ENCODE peak calls at places on chromosome 19, in five cellular contexts. U is endothelial cell, D is cardiac fibroblast, Z is osteoblast, X is bronchial epithelial cell. T is an unnamed sample.

GRCh38 chr19:29014857-29015436 is 198.0 kb downstream of the UQCRFS1 start:
- DNase-seq in D (no peak), Z (peak), U (no peak), X (no peak), T (no peak)

GRCh38 chr19:5147971-5148793 is 179.3 kb downstream of the KDM4B start:
- DNase-seq in U (no peak), X (no peak), D (no peak), Z (peak), T (peak)

GRCh38 chr19:18292460-18292809 is 11.0 kb upstream of the JUND start:
- DNase-seq in D (no peak), U (no peak), X (peak), Z (no peak), T (no peak)

GRCh38 chr19:45218426-45218825 is 26.8 kb downstream of the EXOC3L2 start:
- DNase-seq in D (no peak), U (no peak), Z (no peak), X (no peak), T (no peak)

GRCh38 chr19:18785179-18786124 is 5.7 kb downstream of the COMP start:
- DNase-seq in X (no peak), U (peak), D (peak), Z (peak), T (peak)

GRCh38 chr19:55600336-55601028 is 394 bp downstream of the ZNF524 start:
- DNase-seq in U (peak), D (no peak), Z (peak), X (no peak), T (peak)

GRCh38 chr19:39969266-39969665 is 1.7 kb upstream of the PSMC4 start:
- DNase-seq in X (peak), Z (no peak), D (no peak), U (no peak), T (no peak)

GRCh38 chr19:10102787-10103236 is 334 bp upstream of the ANGPTL6 start:
- DNase-seq in Z (peak), D (no peak), X (no peak), U (no peak), T (no peak)

GRCh38 chr19:48646912-48647216 is 877 bp upstream of the CA11 start:
- DNase-seq in U (no peak), X (no peak), D (no peak), Z (peak), T (no peak)

GRCh38 chr19:55146078-55146647 is 2.8 kb downstream of the TNNT1 start:
- DNase-seq in X (no peak), U (no peak), Z (peak), D (no peak), T (no peak)

GRCh38 chr19:56725829-56726424 is 54.4 kb upstream of the ZNF835 start:
- DNase-seq in X (no peak), Z (no peak), U (no peak), D (no peak), T (no peak)

GRCh38 chr19:44749318-44749717 is 810 bp downstream of the BCL3 start:
- DNase-seq in Z (no peak), X (no peak), U (no peak), D (no peak), T (no peak)

GRCh38 chr19:45358213-45358792 is 12.1 kb downstream of the ERCC2 start:
- DNase-seq in D (no peak), X (no peak), U (no peak), Z (peak), T (no peak)

GRCh38 chr19:3607398-3608078 is 863 bp upstream of the TBXA2R start:
- DNase-seq in X (no peak), D (peak), Z (peak), U (no peak), T (peak)

GRCh38 chr19:33649919-33650305 is 28.2 kb downstream of the CHST8 start:
- DNase-seq in Z (no peak), D (no peak), U (no peak), X (no peak), T (no peak)

GRCh38 chr19:16153582-16154336 is 10.3 kb downstream of the HSH2D start:
- DNase-seq in Z (no peak), X (no peak), D (no peak), U (no peak), T (no peak)

GRCh38 chr19:6717036-6717435 is 3.4 kb downstream of the C3 start:
- DNase-seq in D (no peak), U (no peak), Z (peak), X (no peak), T (no peak)
- TF ChIP-seq CTCF in D (no peak), U (no peak), Z (no peak), X (peak), T (no peak)

GRCh38 chr19:2604747-2605329 is 97.7 kb downstream of the GNG7 start:
- DNase-seq in Z (no peak), D (no peak), X (no peak), U (no peak), T (no peak)

GRCh38 chr19:2602391-2603181 is 99.9 kb downstream of the GNG7 start:
- DNase-seq in Z (peak), X (peak), U (no peak), D (peak), T (peak)

GRCh38 chr19:2600914-2601870 is 101.3 kb downstream of the GNG7 start:
- DNase-seq in Z (no peak), D (no peak), X (no peak), U (no peak), T (no peak)

GRCh38 chr19:2607712-2608601 is 94.5 kb downstream of the GNG7 start:
- DNase-seq in U (no peak), Z (no peak), X (no peak), D (no peak), T (no peak)

DNA sequence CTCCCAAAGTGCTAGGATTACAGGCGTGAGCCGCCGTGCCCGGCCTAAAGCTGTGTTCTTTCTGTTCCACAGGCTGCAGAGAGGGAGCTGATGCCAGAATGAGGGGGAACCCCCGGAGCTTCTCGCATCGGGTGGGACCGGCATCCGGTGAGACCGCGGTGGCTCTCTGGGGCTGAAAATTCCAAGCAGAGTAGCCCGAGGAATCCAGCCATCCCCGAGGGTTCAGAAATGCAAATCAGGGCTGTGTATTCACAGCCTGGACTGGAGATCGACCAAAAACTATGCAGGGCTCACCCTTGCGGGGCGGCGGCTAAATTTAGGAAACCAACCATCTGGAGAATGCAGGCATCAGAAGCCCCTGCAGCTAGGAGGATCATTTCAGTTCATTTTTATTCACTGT is 99.2 kb downstream of the GNG7 start:
- DNase-seq in Z (peak), D (peak), U (no peak), X (no peak), T (peak)
- TF ChIP-seq CTCF in Z (no peak), D (no peak), U (no peak), X (no peak), T (no peak)

DNA sequence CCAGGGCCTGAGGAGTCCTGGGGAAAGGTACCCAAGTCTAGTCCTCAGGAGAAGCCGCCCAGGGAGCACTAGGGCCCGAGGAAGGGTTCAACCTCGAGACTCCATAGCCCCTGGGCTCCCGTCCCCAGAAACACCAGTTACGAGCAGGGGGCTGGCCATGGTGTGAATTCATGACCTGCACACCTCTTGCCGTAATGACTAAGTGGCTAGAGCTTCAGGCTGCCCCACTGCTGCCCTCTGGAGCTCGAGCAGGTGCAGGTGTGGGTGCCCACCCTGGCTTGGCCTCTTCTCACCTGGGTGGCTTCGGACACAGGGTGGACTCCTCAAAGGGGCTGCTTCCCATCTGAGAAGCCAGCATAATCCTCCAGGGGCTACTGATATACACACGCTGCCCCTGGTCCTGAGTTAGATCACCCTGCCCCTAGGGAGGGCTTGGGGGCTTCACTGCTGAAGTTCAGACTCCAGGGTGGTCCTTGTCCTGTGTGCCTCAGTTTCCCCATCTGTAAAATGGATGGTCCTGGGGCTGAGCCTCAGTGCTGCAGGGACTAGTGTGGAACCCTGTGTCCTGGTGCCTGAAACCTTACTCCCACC is 13.6 kb downstream of the SPC24 start:
- DNase-seq in D (no peak), X (no peak), Z (peak), U (no peak), T (no peak)
- TF ChIP-seq CTCF in D (peak), X (peak), Z (no peak), U (no peak), T (peak)

DNA sequence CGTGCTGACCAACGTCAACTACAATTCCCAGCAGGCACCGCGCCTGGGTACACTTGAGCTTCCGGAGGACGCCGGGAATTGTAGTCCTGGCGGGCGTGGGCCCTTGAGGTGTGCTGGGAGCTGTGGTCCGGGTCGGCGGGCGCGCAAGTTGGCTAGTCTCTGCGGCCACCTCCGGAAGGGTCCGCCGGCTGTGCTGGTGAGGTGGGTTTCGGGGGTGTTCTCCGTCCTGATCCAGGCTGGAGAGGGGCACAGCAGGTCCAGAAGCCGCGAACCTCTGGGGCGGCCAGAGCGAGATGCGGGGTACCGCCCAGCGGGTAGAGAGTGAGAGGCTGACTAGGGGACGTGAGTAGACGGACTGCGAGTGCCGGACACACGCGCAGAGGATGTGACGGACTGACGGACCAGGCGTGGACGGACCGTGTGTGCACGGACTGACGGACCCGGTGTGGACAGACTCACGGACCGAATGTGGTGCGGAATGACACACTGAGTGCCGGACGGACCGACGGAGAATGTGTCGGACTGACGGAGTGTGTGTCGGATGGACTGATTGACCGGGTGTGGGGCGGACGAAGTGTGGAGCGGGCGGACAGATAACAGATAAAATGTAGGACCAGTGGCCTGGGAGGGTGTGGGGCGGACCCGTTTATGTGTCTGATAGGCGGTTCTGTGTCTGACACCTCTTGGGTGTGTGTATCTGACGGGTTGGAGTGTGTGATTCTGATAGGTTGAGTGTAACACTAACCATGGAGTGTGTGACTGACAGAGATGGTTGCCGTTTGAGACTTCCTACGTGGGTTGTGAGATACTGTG is at the start of gene ZSCAN22:
- DNase-seq in U (peak), D (peak), X (peak), Z (peak), T (peak)
- TF ChIP-seq CTCF in U (no peak), D (no peak), X (no peak), Z (no peak), T (no peak)

GRCh38 chr19:50460161-50460765 is 16.0 kb upstream of the EMC10 start:
- DNase-seq in X (no peak), D (peak), Z (peak), U (no peak), T (no peak)
- TF ChIP-seq CTCF in X (no peak), D (no peak), Z (no peak), U (no peak), T (no peak)

GRCh38 chr19:11345122-11345752 is 831 bp downstream of the TMEM205 start:
- DNase-seq in Z (peak), D (no peak), X (peak), U (no peak), T (no peak)

GRCh38 chr19:11349171-11349570 is 2.9 kb downstream of the CCDC159 start:
- DNase-seq in D (no peak), U (no peak), Z (peak), X (no peak), T (no peak)

GRCh38 chr19:11347546-11347945 is 1.2 kb downstream of the CCDC159 start:
- DNase-seq in D (no peak), Z (no peak), U (no peak), X (no peak), T (no peak)

GRCh38 chr19:11342429-11342828 is 3.0 kb upstream of the RAB3D start:
- DNase-seq in D (no peak), Z (peak), U (no peak), X (no peak), T (no peak)

GRCh38 chr19:11346104-11346940 is at the start of the genes CCDC159 and TMEM205:
- DNase-seq in Z (peak), X (peak), U (peak), D (peak), T (peak)
- TF ChIP-seq CTCF in Z (no peak), X (no peak), U (no peak), D (no peak), T (peak)

GRCh38 chr19:42177686-42178019 is 39.8 kb downstream of the DEDD2 start:
- DNase-seq in Z (no peak), U (no peak), D (no peak), X (no peak), T (no peak)

GRCh38 chr19:42176649-42176989 is 40.9 kb downstream of the DEDD2 start:
- DNase-seq in X (no peak), U (peak), Z (peak), D (no peak), T (no peak)

GRCh38 chr19:42176990-42177685 is 40.3 kb downstream of the DEDD2 start:
- DNase-seq in Z (peak), D (peak), X (peak), U (peak), T (peak)

GRCh38 chr19:42179501-42179817 is 38.0 kb downstream of the DEDD2 start:
- DNase-seq in D (no peak), Z (no peak), X (no peak), U (no peak), T (no peak)

GRCh38 chr19:42178791-42179500 is 38.5 kb downstream of the DEDD2 start:
- DNase-seq in D (no peak), U (peak), X (no peak), Z (no peak), T (no peak)
- TF ChIP-seq CTCF in D (peak), U (peak), X (peak), Z (peak), T (no peak)

DNA sequence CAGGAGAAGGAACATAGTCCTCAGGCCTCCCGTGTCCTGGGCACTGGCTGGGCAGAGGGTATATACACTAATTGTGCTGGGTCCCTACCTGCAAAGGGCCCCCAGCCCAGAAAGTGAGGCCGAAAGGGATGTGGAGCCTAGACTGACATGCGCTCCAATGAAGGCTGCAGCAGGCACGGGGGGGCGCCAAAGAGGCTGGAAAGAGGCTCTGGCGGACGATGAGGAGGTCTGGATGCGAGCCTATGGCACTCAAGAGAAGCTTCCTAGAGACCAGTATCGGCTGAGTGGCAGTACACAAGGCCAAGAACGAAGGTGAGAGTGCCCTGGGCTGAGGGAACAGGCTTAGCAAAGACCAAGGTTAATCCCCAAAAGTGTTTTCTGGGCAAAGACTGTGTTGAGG is 16.6 kb downstream of the VRK3 start:
- DNase-seq in U (peak), Z (no peak), X (no peak), D (peak), T (peak)
- TF ChIP-seq CTCF in U (no peak), Z (peak), X (peak), D (peak), T (peak)

GRCh38 chr19:35143231-35143715 is at the start of gene FXYD7:
- DNase-seq in U (peak), D (no peak), Z (peak), X (no peak), T (no peak)
- TF ChIP-seq CTCF in U (peak), D (no peak), Z (no peak), X (no peak), T (peak)